ENCODE peak calls at places on chromosomes 11 and 22, in four cellular contexts. D is AG10803, T is cardiac muscle cell, H is psoas muscle. K is an unnamed sample.

GRCh38 chr22:17343766-17344165 is 25.5 kb upstream of the CECR2 start:
- DNase-seq in D (no peak), T (no peak), H (no peak), K (no peak)

GRCh38 chr22:28029201-28029948 is 110.3 kb upstream of the PITPNB start:
- DNase-seq in D (peak; percentile 5), T (no peak), H (peak; percentile 63), K (no peak)

GRCh38 chr11:20596629-20597129 is 2.7 kb upstream of the SLC6A5 start:
- DNase-seq in D (no peak), T (no peak), H (no peak), K (no peak)

GRCh38 chr22:44664149-44664548 is 37.9 kb upstream of the PRR5 start:
- DNase-seq in D (peak; percentile 48), T (no peak), H (peak; percentile 79), K (peak; percentile 53)

GRCh38 chr11:101129203-101129943 is at the start of gene PGR:
- DNase-seq in D (no peak), T (peak; percentile 41), H (peak; percentile 49), K (no peak)

GRCh38 chr11:129278586-129279319 is 86.6 kb upstream of the ARHGAP32 start:
- DNase-seq in D (no peak), T (peak; percentile 53), H (peak; percentile 54), K (no peak)

GRCh38 chr22:30605449-30606110 is 1.4 kb upstream of the TCN2 start:
- DNase-seq in D (peak; percentile 39), T (peak; percentile 44), H (peak; percentile 66), K (peak; percentile 74)

GRCh38 chr11:76206327-76207081 is at the start of gene WNT11:
- DNase-seq in D (no peak), T (peak; percentile 90), H (peak; percentile 82), K (peak; percentile 43)

GRCh38 chr11:128409476-128409875 is 177.9 kb downstream of the ETS1 start:
- DNase-seq in D (peak; percentile 62), T (no peak), H (no peak), K (no peak)

GRCh38 chr11:9771126-9771624 is 107.3 kb downstream of the SWAP70 start:
- DNase-seq in D (peak; percentile 51), T (no peak), H (no peak), K (no peak)

GRCh38 chr11:30830666-30831065 is 244.5 kb upstream of the MPPED2 start:
- DNase-seq in D (peak; percentile 4), T (no peak), H (no peak), K (no peak)

GRCh38 chr11:69353696-69354544 is 60.0 kb downstream of the MYEOV start:
- DNase-seq in D (no peak), T (no peak), H (no peak), K (no peak)

GRCh38 chr11:88175707-88176066 is 444 bp upstream of the RAB38 start:
- DNase-seq in D (peak; percentile 12), T (peak; percentile 10), H (no peak), K (peak; percentile 38)

GRCh38 chr11:44006882-44007495 is 40.8 kb upstream of the ACCSL start:
- DNase-seq in D (no peak), T (peak; percentile 49), H (no peak), K (no peak)

GRCh38 chr11:748007-748359 is 719 bp downstream of the TALDO1 start:
- DNase-seq in D (peak; percentile 40), T (no peak), H (peak; percentile 66), K (no peak)

GRCh38 chr11:128889657-128890213 is 1.4 kb upstream of the KCNJ5 start:
- DNase-seq in D (no peak), T (no peak), H (no peak), K (no peak)

GRCh38 chr11:61075891-61076290 is 26.4 kb upstream of the CD5 start:
- DNase-seq in D (peak; percentile 47), T (peak; percentile 41), H (no peak), K (no peak)

GRCh38 chr11:24496728-24497396 is at the start of gene LUZP2:
- DNase-seq in D (peak; percentile 1), T (peak; percentile 76), H (peak; percentile 48), K (no peak)

GRCh38 chr11:133830931-133831907 is 14.1 kb downstream of the SPATA19 start:
- DNase-seq in D (no peak), T (no peak), H (no peak), K (no peak)

GRCh38 chr11:44437122-44437521 is 127.2 kb upstream of the ALX4 start:
- DNase-seq in D (no peak), T (no peak), H (no peak), K (no peak)

GRCh38 chr11:112348480-112349029 is 87.9 kb upstream of the PLET1 start:
- DNase-seq in D (no peak), T (no peak), H (no peak), K (no peak)

GRCh38 chr11:62461740-62462522 is 43.1 kb downstream of the SCGB1A1 start:
- DNase-seq in D (peak; percentile 81), T (no peak), H (no peak), K (peak; percentile 41)

GRCh38 chr11:64000740-64001514 is 14.7 kb downstream of the OTUB1 start:
- DNase-seq in D (no peak), T (no peak), H (no peak), K (no peak)

GRCh38 chr11:1924121-1924520 is 4.6 kb downstream of the TNNT3 start:
- DNase-seq in D (no peak), T (no peak), H (peak; percentile 69), K (no peak)

GRCh38 chr11:46524201-46524600 is 69.6 kb downstream of the AMBRA1 start:
- DNase-seq in D (no peak), T (no peak), H (no peak), K (no peak)

GRCh38 chr11:87368876-87369480 is 331.2 kb downstream of the TMEM135 start:
- DNase-seq in D (no peak), T (peak; percentile 28), H (no peak), K (no peak)

GRCh38 chr11:39975091-39975490 is 1484.4 kb downstream of the LRRC4C start:
- DNase-seq in D (no peak), T (no peak), H (no peak), K (no peak)

GRCh38 chr11:86291466-86292262 is 10.4 kb upstream of the HIKESHI start:
- DNase-seq in D (peak; percentile 48), T (peak; percentile 64), H (no peak), K (peak; percentile 73)

GRCh38 chr11:119643212-119643877 is 85.7 kb downstream of the NECTIN1 start:
- DNase-seq in D (no peak), T (no peak), H (no peak), K (no peak)

GRCh38 chr11:109264128-109264527 is 157.9 kb upstream of the C11orf87 start:
- DNase-seq in D (no peak), T (no peak), H (no peak), K (no peak)

GRCh38 chr11:61554172-61554988 is 26.5 kb downstream of the SYT7 start:
- DNase-seq in D (no peak), T (no peak), H (no peak), K (no peak)

GRCh38 chr11:16818284-16818683 is 79.8 kb downstream of the C11orf58 start:
- DNase-seq in D (no peak), T (no peak), H (no peak), K (no peak)
- TF ChIP-seq CTCF in D (no peak), T (no peak), H (no peak), K (no peak)

DNA sequence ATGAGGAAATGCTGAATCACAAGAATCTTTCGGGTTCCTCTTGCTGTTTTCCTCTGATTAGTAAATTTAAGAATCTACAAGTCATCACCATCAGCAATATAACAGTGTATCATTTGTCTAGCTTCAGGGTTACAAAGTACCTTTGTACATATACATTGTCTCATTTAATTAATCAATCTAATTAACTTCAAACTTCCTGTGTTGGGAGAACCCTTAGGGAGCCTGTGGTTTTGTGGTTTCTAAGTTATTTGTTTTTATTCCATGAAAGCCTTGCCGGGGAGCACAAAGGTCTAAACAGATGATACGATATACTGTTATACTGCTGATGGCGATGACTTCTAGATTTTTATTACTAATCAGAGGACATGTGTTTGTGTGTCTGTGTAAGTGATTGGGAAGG is 41.0 kb downstream of the TIMP3 start:
- DNase-seq in D (no peak), T (no peak), H (no peak), K (no peak)
- H3K4me3 ChIP-seq in D (no peak overlapping the region), T (no peak overlapping the region), H (no peak overlapping the region), K (no peak overlapping the region)

GRCh38 chr22:45968751-45969413 is 8.1 kb downstream of the WNT7B start:
- DNase-seq in D (peak; percentile 67), T (no peak), H (no peak), K (no peak)

GRCh38 chr22:45970709-45971388 is 6.1 kb downstream of the WNT7B start:
- DNase-seq in D (peak; percentile 58), T (no peak), H (no peak), K (no peak)

GRCh38 chr22:45969801-45970464 is 7.0 kb downstream of the WNT7B start:
- DNase-seq in D (no peak), T (no peak), H (no peak), K (no peak)

GRCh38 chr22:45968003-45968650 is 8.8 kb downstream of the WNT7B start:
- DNase-seq in D (no peak), T (no peak), H (no peak), K (no peak)

DNA sequence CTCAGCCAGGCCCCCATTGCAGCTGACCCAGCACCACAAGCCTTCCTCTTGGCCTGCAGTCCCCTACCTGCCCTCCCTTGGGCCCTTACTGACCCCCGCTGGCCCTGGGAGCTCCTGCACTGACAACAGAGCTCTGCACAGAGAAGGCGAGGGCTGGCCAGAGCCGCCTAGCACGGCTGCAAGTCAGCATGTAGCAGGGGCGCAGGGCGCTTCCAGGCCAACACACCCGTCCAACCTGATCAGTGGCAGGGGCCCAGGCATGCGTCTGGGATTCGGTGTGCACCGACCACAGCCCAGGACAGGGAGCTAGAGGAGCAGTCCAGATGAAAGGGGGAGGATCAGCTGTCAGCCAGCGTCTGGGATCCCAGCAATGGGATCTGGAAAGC is 7.6 kb downstream of the WNT7B start:
- DNase-seq in D (no peak), T (peak; percentile 23), H (no peak), K (no peak)
- TF ChIP-seq CTCF in D (no peak), T (no peak), H (no peak), K (no peak)

GRCh38 chr11:116838321-116839084 is 1.1 kb upstream of the APOA1 start:
- DNase-seq in D (no peak), T (no peak), H (peak; percentile 17), K (no peak)

GRCh38 chr11:116835042-116835772 is 2.2 kb downstream of the APOA1 start:
- DNase-seq in D (no peak), T (no peak), H (peak; percentile 37), K (peak; percentile 28)

GRCh38 chr11:116835791-116836647 is 1.4 kb downstream of the APOA1 start:
- DNase-seq in D (peak; percentile 90), T (peak; percentile 93), H (peak; percentile 94), K (peak; percentile 96)

GRCh38 chr11:116836648-116837023 is 786 bp downstream of the APOA1 start:
- DNase-seq in D (no peak), T (no peak), H (no peak), K (no peak)

DNA sequence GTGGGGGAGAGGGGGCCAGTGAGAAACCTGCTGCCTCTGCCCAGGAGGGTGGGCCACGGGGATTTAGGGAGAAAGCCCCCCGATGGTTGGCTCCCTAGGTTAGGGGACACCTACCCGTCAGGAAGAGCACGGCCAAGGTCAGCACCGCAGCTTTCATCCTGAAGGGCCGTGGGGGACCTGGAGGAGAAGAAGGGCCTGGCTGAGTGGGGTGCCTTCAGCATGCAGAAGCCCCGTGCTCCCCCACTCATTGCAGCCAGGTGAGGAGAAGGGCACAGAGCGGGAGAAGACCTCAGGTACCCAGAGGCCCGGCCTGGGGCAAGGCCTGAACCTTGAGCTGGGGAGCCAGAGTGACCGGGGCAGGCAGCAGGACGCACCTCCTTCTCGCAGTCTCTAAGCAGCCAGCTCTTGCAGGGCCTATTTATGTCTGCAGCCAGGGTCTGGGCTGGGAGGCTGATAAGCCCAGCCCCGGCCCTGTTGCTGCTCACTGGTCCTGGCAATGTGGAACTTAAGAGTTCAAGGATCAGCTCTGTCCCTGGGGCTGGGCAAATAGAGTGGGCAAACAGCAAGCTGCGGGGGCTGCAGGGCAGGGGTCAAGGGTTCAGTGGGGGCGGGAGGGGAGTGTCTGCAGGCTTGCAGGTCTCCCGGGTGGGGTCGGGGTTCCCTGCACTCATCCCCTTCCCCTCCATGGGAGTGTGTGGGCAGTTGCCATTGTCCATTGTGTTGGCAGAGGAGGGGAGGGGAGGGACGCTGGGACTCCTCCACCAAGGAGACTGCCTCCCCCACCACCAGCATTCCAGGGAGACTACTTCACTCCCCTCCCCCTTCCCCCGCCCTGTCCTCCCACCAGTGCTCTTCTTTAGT is at the start of gene APOA1:
- DNase-seq in D (no peak), T (peak; percentile 79), H (no peak), K (no peak)
- H3K4me3 ChIP-seq in D (no peak within 1 kb of the TSS), T (no peak within 1 kb of the TSS), H (no peak within 1 kb of the TSS), K (no peak within 1 kb of the TSS)

K was measured in GM12865.